ENCODE peak calls at places on chromosomes 6 and 20, in six cellular contexts. One of them, this sample, is unnamed.
A peak's percentile ranks its signal among the peaks of the same experiment; 100 is the strongest.

GRCh38 chr20:13174402-13174801 is 46.7 kb upstream of the ISM1 start:
- DNase-seq in SK-N-SH: no peak
- DNase-seq in GM12878: peak; percentile 9
- DNase-seq in K562: no peak
- DNase-seq in H1: no peak
- DNase-seq in HepG2: no peak
- DNase-seq in this sample: no peak

GRCh38 chr6:26028753-26029569 is 58.3 kb upstream of the HFE start:
- DNase-seq in HepG2: no peak
- DNase-seq in H1: peak; percentile 61
- DNase-seq in K562: no peak
- DNase-seq in GM12878: no peak
- DNase-seq in SK-N-SH: no peak
- DNase-seq in this sample: peak; percentile 46

GRCh38 chr6:152189736-152190135 is 382.3 kb downstream of the ESR1 start:
- DNase-seq in SK-N-SH: no peak
- DNase-seq in H1: no peak
- DNase-seq in K562: no peak
- DNase-seq in HepG2: no peak
- DNase-seq in GM12878: no peak
- DNase-seq in this sample: no peak

GRCh38 chr6:8065519-8065911 is 1.3 kb upstream of the BLOC1S5 start:
- DNase-seq in GM12878: peak; percentile 46
- DNase-seq in SK-N-SH: no peak
- DNase-seq in H1: no peak
- DNase-seq in HepG2: no peak
- DNase-seq in K562: no peak
- DNase-seq in this sample: no peak

GRCh38 chr6:147941143-147941542 is 401.5 kb upstream of the SASH1 start:
- DNase-seq in GM12878: no peak
- DNase-seq in K562: no peak
- DNase-seq in H1: no peak
- DNase-seq in SK-N-SH: no peak
- DNase-seq in HepG2: no peak
- DNase-seq in this sample: no peak

GRCh38 chr6:80637312-80637711 is 530.8 kb downstream of the BCKDHB start:
- DNase-seq in H1: no peak
- DNase-seq in HepG2: no peak
- DNase-seq in SK-N-SH: no peak
- DNase-seq in GM12878: no peak
- DNase-seq in K562: no peak
- DNase-seq in this sample: no peak

GRCh38 chr6:83265384-83265783 is 72.2 kb downstream of the RWDD2A start:
- DNase-seq in SK-N-SH: no peak
- DNase-seq in K562: no peak
- DNase-seq in GM12878: no peak
- DNase-seq in H1: no peak
- DNase-seq in HepG2: no peak
- DNase-seq in this sample: no peak

GRCh38 chr6:25366785-25367657 is 87.8 kb downstream of the CARMIL1 start:
- DNase-seq in K562: no peak
- DNase-seq in GM12878: peak; percentile 39
- DNase-seq in H1: no peak
- DNase-seq in SK-N-SH: no peak
- DNase-seq in HepG2: no peak
- DNase-seq in this sample: no peak

GRCh38 chr20:57398231-57398821 is 7.1 kb downstream of the RBM38 start:
- DNase-seq in K562: no peak
- DNase-seq in H1: no peak
- DNase-seq in HepG2: no peak
- DNase-seq in SK-N-SH: no peak
- DNase-seq in GM12878: peak; percentile 83
- DNase-seq in this sample: no peak

GRCh38 chr20:2004171-2004570 is 10.3 kb upstream of the PDYN start:
- DNase-seq in SK-N-SH: no peak
- DNase-seq in HepG2: no peak
- DNase-seq in K562: no peak
- DNase-seq in GM12878: no peak
- DNase-seq in H1: no peak
- DNase-seq in this sample: no peak

GRCh38 chr6:150584596-150584995 is 15.1 kb upstream of the PLEKHG1 start:
- DNase-seq in H1: no peak
- DNase-seq in SK-N-SH: no peak
- DNase-seq in K562: no peak
- DNase-seq in GM12878: no peak
- DNase-seq in HepG2: no peak
- DNase-seq in this sample: no peak

GRCh38 chr20:37413023-37413334 is 67.0 kb downstream of the SRC start:
- DNase-seq in K562: no peak
- DNase-seq in SK-N-SH: no peak
- DNase-seq in GM12878: no peak
- DNase-seq in HepG2: no peak
- DNase-seq in H1: no peak
- DNase-seq in this sample: no peak

GRCh38 chr20:21559305-21559704 is 45.4 kb upstream of the NKX2-2 start:
- DNase-seq in H1: no peak
- DNase-seq in SK-N-SH: no peak
- DNase-seq in HepG2: no peak
- DNase-seq in K562: no peak
- DNase-seq in GM12878: peak; percentile 48
- DNase-seq in this sample: no peak

GRCh38 chr20:31707994-31708744 is 14.5 kb downstream of the BCL2L1 start:
- DNase-seq in SK-N-SH: no peak
- DNase-seq in H1: peak; percentile 62
- DNase-seq in GM12878: no peak
- DNase-seq in K562: peak; percentile 73
- DNase-seq in HepG2: no peak
- DNase-seq in this sample: peak; percentile 62

GRCh38 chr6:71489736-71490135 is 201.1 kb downstream of the OGFRL1 start:
- DNase-seq in K562: no peak
- DNase-seq in H1: no peak
- DNase-seq in SK-N-SH: no peak
- DNase-seq in HepG2: peak; percentile 47
- DNase-seq in GM12878: no peak
- DNase-seq in this sample: peak; percentile 27

GRCh38 chr6:154874684-154875594 is 120.2 kb upstream of the TIAM2 start:
- DNase-seq in HepG2: peak; percentile 64
- DNase-seq in H1: peak; percentile 45
- DNase-seq in GM12878: no peak
- DNase-seq in K562: no peak
- DNase-seq in SK-N-SH: no peak
- DNase-seq in this sample: no peak
- TF ChIP-seq CHD2 in HepG2: no peak
- TF ChIP-seq CHD2 in H1: no peak
- TF ChIP-seq CHD2 in GM12878: no peak
- TF ChIP-seq CHD2 in K562: no peak
- TF ChIP-seq CHD2 in SK-N-SH: no peak
- TF ChIP-seq CHD2 in this sample: no peak

DNA sequence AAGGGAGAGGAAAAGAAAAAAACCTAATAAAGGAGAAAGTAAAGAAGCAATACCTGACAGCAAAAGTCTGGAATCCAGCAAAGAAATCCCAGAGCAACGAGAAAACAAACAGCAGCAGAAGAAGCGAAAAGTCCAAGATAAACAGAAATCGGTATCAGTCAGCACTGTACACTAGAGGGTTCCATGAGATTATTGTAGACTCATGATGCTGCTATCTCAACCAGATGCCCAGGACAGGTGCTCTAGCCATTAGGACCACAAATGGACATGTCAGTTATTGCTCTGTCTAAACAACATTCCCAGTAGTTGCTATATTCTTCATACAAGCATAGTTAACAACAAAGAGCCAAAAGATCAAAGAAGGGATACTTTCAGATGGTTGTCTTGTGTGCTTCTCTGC is 70.8 kb upstream of the RNF146 start:
- DNase-seq in K562: no peak
- DNase-seq in H1: no peak
- DNase-seq in HepG2: no peak
- DNase-seq in SK-N-SH: no peak
- DNase-seq in GM12878: no peak
- DNase-seq in this sample: no peak
- TF ChIP-seq CHD2 in K562: no peak
- TF ChIP-seq CHD2 in H1: no peak
- TF ChIP-seq CHD2 in HepG2: no peak
- TF ChIP-seq CHD2 in SK-N-SH: no peak
- TF ChIP-seq CHD2 in GM12878: no peak
- TF ChIP-seq CHD2 in this sample: no peak

DNA sequence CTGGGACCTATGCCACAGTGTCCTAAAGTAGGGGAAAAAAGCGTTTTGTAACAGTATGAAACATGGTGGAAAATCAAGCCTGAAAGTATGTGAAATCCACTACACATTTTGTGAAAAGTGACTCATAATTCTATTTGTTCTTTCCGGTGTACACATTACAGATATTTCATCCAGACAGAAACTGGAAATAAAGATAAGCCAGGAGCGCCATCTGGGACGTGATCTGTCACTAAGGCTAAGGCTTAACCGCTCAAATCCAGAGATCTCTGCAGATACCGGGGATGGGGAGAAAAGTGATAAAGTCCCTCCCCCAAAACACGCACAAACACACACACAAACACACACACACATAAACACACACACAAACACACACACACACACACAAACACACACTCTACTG is 26.6 kb upstream of the SRSF6 start:
- DNase-seq in H1: no peak
- DNase-seq in K562: no peak
- DNase-seq in SK-N-SH: peak; percentile 70
- DNase-seq in GM12878: no peak
- DNase-seq in HepG2: no peak
- DNase-seq in this sample: no peak
- TF ChIP-seq CHD2 in H1: no peak
- TF ChIP-seq CHD2 in K562: no peak
- TF ChIP-seq CHD2 in SK-N-SH: peak; percentile 58
- TF ChIP-seq CHD2 in GM12878: no peak
- TF ChIP-seq CHD2 in HepG2: no peak
- TF ChIP-seq CHD2 in this sample: no peak

GRCh38 chr20:50216543-50217206 is 26.0 kb downstream of the CEBPB start:
- DNase-seq in K562: no peak
- DNase-seq in GM12878: no peak
- DNase-seq in H1: no peak
- DNase-seq in HepG2: peak; percentile 63
- DNase-seq in SK-N-SH: no peak
- DNase-seq in this sample: no peak
- TF ChIP-seq CHD2 in K562: no peak
- TF ChIP-seq CHD2 in GM12878: no peak
- TF ChIP-seq CHD2 in H1: no peak
- TF ChIP-seq CHD2 in HepG2: no peak
- TF ChIP-seq CHD2 in SK-N-SH: no peak
- TF ChIP-seq CHD2 in this sample: no peak

GRCh38 chr6:170235726-170236125 is 55.2 kb downstream of the DLL1 start:
- DNase-seq in H1: no peak
- DNase-seq in K562: no peak
- DNase-seq in SK-N-SH: no peak
- DNase-seq in HepG2: no peak
- DNase-seq in GM12878: no peak
- DNase-seq in this sample: no peak
- TF ChIP-seq CHD2 in H1: no peak
- TF ChIP-seq CHD2 in K562: no peak
- TF ChIP-seq CHD2 in SK-N-SH: no peak
- TF ChIP-seq CHD2 in HepG2: no peak
- TF ChIP-seq CHD2 in GM12878: no peak
- TF ChIP-seq CHD2 in this sample: no peak

GRCh38 chr6:45657243-45657642 is 279.5 kb upstream of the SUPT3H start:
- DNase-seq in H1: no peak
- DNase-seq in K562: no peak
- DNase-seq in HepG2: no peak
- DNase-seq in SK-N-SH: no peak
- DNase-seq in GM12878: no peak
- DNase-seq in this sample: no peak

GRCh38 chr6:45655630-45656422 is 278.1 kb upstream of the SUPT3H start:
- DNase-seq in H1: no peak
- DNase-seq in SK-N-SH: no peak
- DNase-seq in K562: no peak
- DNase-seq in HepG2: no peak
- DNase-seq in GM12878: no peak
- DNase-seq in this sample: peak; percentile 82

GRCh38 chr6:45658958-45659357 is 281.2 kb upstream of the SUPT3H start:
- DNase-seq in SK-N-SH: no peak
- DNase-seq in H1: no peak
- DNase-seq in K562: no peak
- DNase-seq in HepG2: no peak
- DNase-seq in GM12878: no peak
- DNase-seq in this sample: no peak

GRCh38 chr6:45661667-45662066 is 283.9 kb upstream of the SUPT3H start:
- DNase-seq in GM12878: no peak
- DNase-seq in H1: no peak
- DNase-seq in HepG2: no peak
- DNase-seq in SK-N-SH: no peak
- DNase-seq in K562: no peak
- DNase-seq in this sample: no peak

DNA sequence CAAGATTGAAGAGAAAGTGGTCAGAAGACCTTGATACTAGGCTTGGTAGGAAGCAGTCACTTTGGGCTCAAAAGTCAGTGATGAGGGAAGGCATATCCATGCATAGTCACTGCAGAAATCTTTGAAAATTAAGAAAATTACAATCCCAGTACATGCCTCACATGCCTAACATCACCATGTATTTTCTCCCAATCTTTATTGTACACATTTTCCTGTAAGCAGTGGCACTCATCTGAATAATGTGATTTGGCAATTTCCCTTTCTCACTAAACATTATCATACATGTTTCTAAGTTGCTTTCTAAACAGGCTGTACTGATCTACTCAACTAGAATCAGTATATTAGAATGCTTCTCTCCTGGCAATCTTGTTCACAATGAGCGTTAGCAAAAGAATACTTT is 280.7 kb upstream of the SUPT3H start:
- DNase-seq in HepG2: no peak
- DNase-seq in K562: no peak
- DNase-seq in SK-N-SH: no peak
- DNase-seq in H1: no peak
- DNase-seq in GM12878: no peak
- DNase-seq in this sample: no peak
- TF ChIP-seq CHD2 in HepG2: no peak
- TF ChIP-seq CHD2 in K562: no peak
- TF ChIP-seq CHD2 in SK-N-SH: no peak
- TF ChIP-seq CHD2 in H1: no peak
- TF ChIP-seq CHD2 in GM12878: no peak
- TF ChIP-seq CHD2 in this sample: no peak

GRCh38 chr20:53856675-53857295 is 213.6 kb downstream of the BCAS1 start:
- DNase-seq in GM12878: no peak
- DNase-seq in HepG2: no peak
- DNase-seq in K562: no peak
- DNase-seq in SK-N-SH: no peak
- DNase-seq in H1: no peak
- DNase-seq in this sample: no peak

GRCh38 chr20:53859684-53860083 is 210.7 kb downstream of the BCAS1 start:
- DNase-seq in K562: no peak
- DNase-seq in H1: no peak
- DNase-seq in HepG2: no peak
- DNase-seq in SK-N-SH: no peak
- DNase-seq in GM12878: no peak
- DNase-seq in this sample: no peak

GRCh38 chr20:53853451-53853713 is 217.0 kb downstream of the BCAS1 start:
- DNase-seq in GM12878: no peak
- DNase-seq in H1: no peak
- DNase-seq in SK-N-SH: no peak
- DNase-seq in HepG2: no peak
- DNase-seq in K562: no peak
- DNase-seq in this sample: no peak

GRCh38 chr20:53855733-53856132 is 214.7 kb downstream of the BCAS1 start:
- DNase-seq in H1: no peak
- DNase-seq in HepG2: no peak
- DNase-seq in K562: no peak
- DNase-seq in GM12878: no peak
- DNase-seq in SK-N-SH: no peak
- DNase-seq in this sample: no peak

GRCh38 chr20:53857723-53858236 is 212.6 kb downstream of the BCAS1 start:
- DNase-seq in HepG2: no peak
- DNase-seq in GM12878: no peak
- DNase-seq in H1: no peak
- DNase-seq in K562: no peak
- DNase-seq in SK-N-SH: no peak
- DNase-seq in this sample: no peak
- TF ChIP-seq CHD2 in HepG2: no peak
- TF ChIP-seq CHD2 in GM12878: no peak
- TF ChIP-seq CHD2 in H1: no peak
- TF ChIP-seq CHD2 in K562: no peak
- TF ChIP-seq CHD2 in SK-N-SH: no peak
- TF ChIP-seq CHD2 in this sample: no peak

This sample was measured in A549.